ENCODE peak calls at places on chromosomes 13 and 19, in four cellular contexts. One of them, this sample, is unnamed.

GRCh38 chr13:66040506-66040905 is 1189.6 kb downstream of the PCDH9 start:
- DNase-seq in upper lobe of right lung: no peak
- DNase-seq in Peyer's patch: no peak
- DNase-seq in HFFc6: no peak
- DNase-seq in this sample: no peak

GRCh38 chr13:49996166-49996915 is 501 bp upstream of the TRIM13 start:
- DNase-seq in Peyer's patch: peak
- DNase-seq in HFFc6: peak
- DNase-seq in upper lobe of right lung: peak
- DNase-seq in this sample: peak

GRCh38 chr13:112809332-112810310 is 119.8 kb downstream of the ATP11A start:
- DNase-seq in HFFc6: no peak
- DNase-seq in Peyer's patch: no peak
- DNase-seq in upper lobe of right lung: no peak
- DNase-seq in this sample: no peak

GRCh38 chr19:30229524-30230174 is 142.5 kb upstream of the ZNF536 start:
- DNase-seq in Peyer's patch: no peak
- DNase-seq in upper lobe of right lung: no peak
- DNase-seq in HFFc6: no peak
- DNase-seq in this sample: no peak

GRCh38 chr13:23440821-23441608 is 7.5 kb upstream of the SACS start:
- DNase-seq in upper lobe of right lung: no peak
- DNase-seq in Peyer's patch: no peak
- DNase-seq in HFFc6: no peak
- DNase-seq in this sample: no peak

GRCh38 chr19:36106441-36106840 is 4.5 kb upstream of the OVOL3 start:
- DNase-seq in HFFc6: no peak
- DNase-seq in Peyer's patch: no peak
- DNase-seq in upper lobe of right lung: no peak
- DNase-seq in this sample: no peak

GRCh38 chr13:107091386-107091785 is 523.4 kb upstream of the ARGLU1 start:
- DNase-seq in HFFc6: no peak
- DNase-seq in Peyer's patch: no peak
- DNase-seq in upper lobe of right lung: no peak
- DNase-seq in this sample: no peak

GRCh38 chr13:23599083-23599925 is 29.1 kb downstream of the TNFRSF19 start:
- DNase-seq in HFFc6: no peak
- DNase-seq in upper lobe of right lung: no peak
- DNase-seq in Peyer's patch: no peak
- DNase-seq in this sample: no peak

GRCh38 chr19:7982651-7983099 is 22.8 kb downstream of the ELAVL1 start:
- DNase-seq in Peyer's patch: no peak
- DNase-seq in upper lobe of right lung: no peak
- DNase-seq in HFFc6: no peak
- DNase-seq in this sample: no peak

GRCh38 chr13:51929699-51930098 is 67.9 kb downstream of the CCDC70 start:
- DNase-seq in HFFc6: no peak
- DNase-seq in upper lobe of right lung: no peak
- DNase-seq in Peyer's patch: no peak
- DNase-seq in this sample: no peak

GRCh38 chr19:16527971-16528521 is 14.2 kb downstream of the CHERP start:
- DNase-seq in HFFc6: no peak
- DNase-seq in upper lobe of right lung: no peak
- DNase-seq in Peyer's patch: peak
- DNase-seq in this sample: no peak

GRCh38 chr13:61013782-61014181 is 401.9 kb downstream of the PCDH20 start:
- DNase-seq in HFFc6: no peak
- DNase-seq in upper lobe of right lung: no peak
- DNase-seq in Peyer's patch: no peak
- DNase-seq in this sample: no peak

GRCh38 chr13:27264181-27264580 is 6.4 kb upstream of the RASL11A start:
- DNase-seq in Peyer's patch: no peak
- DNase-seq in HFFc6: peak
- DNase-seq in upper lobe of right lung: no peak
- DNase-seq in this sample: no peak

GRCh38 chr13:42260885-42261654 is 10.9 kb upstream of the AKAP11 start:
- DNase-seq in HFFc6: no peak
- DNase-seq in upper lobe of right lung: no peak
- DNase-seq in Peyer's patch: no peak
- DNase-seq in this sample: no peak

GRCh38 chr19:32318884-32319520 is 26.4 kb upstream of the ZNF507 start:
- DNase-seq in HFFc6: no peak
- DNase-seq in Peyer's patch: no peak
- DNase-seq in upper lobe of right lung: no peak
- DNase-seq in this sample: no peak

GRCh38 chr19:38003427-38004099 is 96.6 kb downstream of the SIPA1L3 start:
- DNase-seq in Peyer's patch: no peak
- DNase-seq in upper lobe of right lung: peak
- DNase-seq in HFFc6: peak
- DNase-seq in this sample: no peak

GRCh38 chr19:55452381-55453325 is 8.8 kb downstream of the ISOC2 start:
- DNase-seq in upper lobe of right lung: no peak
- DNase-seq in Peyer's patch: peak
- DNase-seq in HFFc6: peak
- DNase-seq in this sample: no peak

GRCh38 chr13:31987535-31988170 is 43.9 kb upstream of the FRY start:
- DNase-seq in HFFc6: no peak
- DNase-seq in Peyer's patch: no peak
- DNase-seq in upper lobe of right lung: no peak
- DNase-seq in this sample: no peak

GRCh38 chr19:38850976-38851621 is 1.3 kb upstream of the HNRNPL start:
- DNase-seq in HFFc6: no peak
- DNase-seq in upper lobe of right lung: peak
- DNase-seq in Peyer's patch: peak
- DNase-seq in this sample: no peak

GRCh38 chr13:40376867-40377266 is 289.6 kb downstream of the FOXO1 start:
- DNase-seq in Peyer's patch: no peak
- DNase-seq in upper lobe of right lung: no peak
- DNase-seq in HFFc6: no peak
- DNase-seq in this sample: no peak
- TF ChIP-seq CTCF in Peyer's patch: no peak
- TF ChIP-seq CTCF in upper lobe of right lung: no peak
- TF ChIP-seq CTCF in HFFc6: no peak
- TF ChIP-seq CTCF in this sample: no peak

GRCh38 chr19:50478901-50479715 is 2.5 kb upstream of the GARIN5A start:
- DNase-seq in Peyer's patch: peak
- DNase-seq in upper lobe of right lung: peak
- DNase-seq in HFFc6: no peak
- DNase-seq in this sample: no peak
- TF ChIP-seq CTCF in Peyer's patch: no peak
- TF ChIP-seq CTCF in upper lobe of right lung: peak
- TF ChIP-seq CTCF in HFFc6: peak
- TF ChIP-seq CTCF in this sample: peak

GRCh38 chr13:44352202-44352601 is 21.4 kb upstream of the SERP2 start:
- DNase-seq in Peyer's patch: no peak
- DNase-seq in HFFc6: no peak
- DNase-seq in upper lobe of right lung: no peak
- DNase-seq in this sample: no peak

GRCh38 chr13:44352671-44353070 is 21.0 kb upstream of the SERP2 start:
- DNase-seq in HFFc6: no peak
- DNase-seq in Peyer's patch: no peak
- DNase-seq in upper lobe of right lung: no peak
- DNase-seq in this sample: no peak

GRCh38 chr13:44354322-44354721 is 19.3 kb upstream of the SERP2 start:
- DNase-seq in HFFc6: no peak
- DNase-seq in Peyer's patch: no peak
- DNase-seq in upper lobe of right lung: no peak
- DNase-seq in this sample: no peak

GRCh38 chr13:44355643-44356042 is 18.0 kb upstream of the SERP2 start:
- DNase-seq in HFFc6: no peak
- DNase-seq in Peyer's patch: no peak
- DNase-seq in upper lobe of right lung: no peak
- DNase-seq in this sample: no peak

GRCh38 chr13:44354884-44355283 is 18.7 kb upstream of the SERP2 start:
- DNase-seq in Peyer's patch: no peak
- DNase-seq in HFFc6: no peak
- DNase-seq in upper lobe of right lung: no peak
- DNase-seq in this sample: no peak
- TF ChIP-seq CTCF in Peyer's patch: no peak
- TF ChIP-seq CTCF in HFFc6: no peak
- TF ChIP-seq CTCF in upper lobe of right lung: no peak
- TF ChIP-seq CTCF in this sample: no peak

GRCh38 chr13:54573186-54573585 is 1544.6 kb downstream of the OLFM4 start:
- DNase-seq in Peyer's patch: no peak
- DNase-seq in HFFc6: no peak
- DNase-seq in upper lobe of right lung: no peak
- DNase-seq in this sample: no peak
- TF ChIP-seq CTCF in Peyer's patch: no peak
- TF ChIP-seq CTCF in HFFc6: no peak
- TF ChIP-seq CTCF in upper lobe of right lung: no peak
- TF ChIP-seq CTCF in this sample: no peak

GRCh38 chr19:46049597-46049996 is 8.8 kb upstream of the IGFL4 start:
- DNase-seq in HFFc6: no peak
- DNase-seq in Peyer's patch: no peak
- DNase-seq in upper lobe of right lung: no peak
- DNase-seq in this sample: no peak
- TF ChIP-seq CTCF in HFFc6: no peak
- TF ChIP-seq CTCF in Peyer's patch: no peak
- TF ChIP-seq CTCF in upper lobe of right lung: no peak
- TF ChIP-seq CTCF in this sample: no peak

This sample was measured in retinal pigment epithelial cell.